ENCODE peak calls at places on chromosomes 5 and 9, in six cellular contexts. M is heart left ventricle, A is ovary, V is transverse colon, L is thyroid gland, F is spleen. D is an unnamed sample.

GRCh38 chr9:99085949-99086948 is 18.7 kb upstream of the TGFBR1 start:
- DNase-seq in M (no peak), A (no peak), V (no peak), L (no peak), F (no peak), D (no peak)

GRCh38 chr5:81717815-81718214 is 33.1 kb downstream of the SSBP2 start:
- DNase-seq in M (no peak), A (no peak), V (no peak), L (no peak), F (no peak), D (no peak)

GRCh38 chr5:76771705-76772405 is 47.0 kb upstream of the F2RL1 start:
- DNase-seq in M (no peak), A (no peak), V (no peak), L (no peak), F (no peak), D (no peak)

GRCh38 chr9:112334319-112334828 is 955 bp upstream of the PTBP3 start:
- DNase-seq in M (no peak), A (no peak), V (peak; percentile 20), L (peak; percentile 27), F (no peak), D (no peak)

GRCh38 chr9:134585021-134585561 is 56.5 kb upstream of the COL5A1 start:
- DNase-seq in M (no peak), A (peak; percentile 25), V (no peak), L (no peak), F (no peak), D (peak; percentile 44)

GRCh38 chr5:98911221-98912040 is 17.4 kb downstream of the CHD1 start:
- DNase-seq in M (no peak), A (no peak), V (no peak), L (no peak), F (no peak), D (no peak)

GRCh38 chr9:31140316-31140715 is 1244.1 kb upstream of the ACO1 start:
- DNase-seq in M (no peak), A (no peak), V (no peak), L (no peak), F (no peak), D (no peak)

GRCh38 chr5:120769291-120769872 is 305.3 kb downstream of the PRR16 start:
- DNase-seq in M (no peak), A (no peak), V (no peak), L (no peak), F (no peak), D (no peak)

GRCh38 chr5:77239126-77239741 is 28.8 kb downstream of the PDE8B start:
- DNase-seq in M (no peak), A (no peak), V (no peak), L (no peak), F (no peak), D (no peak)

GRCh38 chr9:101176384-101176783 is 147.9 kb downstream of the PLPPR1 start:
- DNase-seq in M (no peak), A (no peak), V (no peak), L (no peak), F (no peak), D (no peak)

GRCh38 chr5:37850128-37850865 is 10.5 kb upstream of the GDNF start:
- DNase-seq in M (no peak), A (no peak), V (no peak), L (no peak), F (no peak), D (no peak)

GRCh38 chr9:7735311-7735710 is 64.3 kb downstream of the DMAC1 start:
- DNase-seq in M (no peak), A (no peak), V (no peak), L (no peak), F (no peak), D (no peak)

GRCh38 chr5:167759411-167759821 is 532.0 kb upstream of the WWC1 start:
- DNase-seq in M (no peak), A (no peak), V (no peak), L (no peak), F (no peak), D (no peak)

GRCh38 chr9:92728831-92729734 is 35.5 kb downstream of the BICD2 start:
- DNase-seq in M (no peak), A (no peak), V (peak; percentile 52), L (no peak), F (peak; percentile 87), D (peak; percentile 39)

GRCh38 chr5:68504306-68504705 is 288.8 kb downstream of the PIK3R1 start:
- DNase-seq in M (no peak), A (no peak), V (no peak), L (no peak), F (no peak), D (no peak)

GRCh38 chr9:12817702-12818101 is 42.9 kb downstream of the LURAP1L start:
- DNase-seq in M (peak; percentile 24), A (no peak), V (peak; percentile 82), L (peak; percentile 33), F (no peak), D (no peak)
- TF ChIP-seq POLR2A in M (no peak), A (no peak), V (peak; percentile 50), L (no peak), F (no peak), D (no peak)

GRCh38 chr5:43313854-43314457 is 744 bp upstream of the HMGCS1 start:
- DNase-seq in M (no peak), A (no peak), V (no peak), L (peak; percentile 18), F (no peak), D (peak; percentile 22)
- H3K4me1 ChIP-seq in M (peaks cover 5% of the 10 kb centered on the region), A (peaks cover 5% of the 10 kb centered on the region), V (peaks cover 9% of the 10 kb centered on the region), L (peaks cover 23% of the 10 kb centered on the region), F (peaks cover 20% of the 10 kb centered on the region), D (peaks cover 7% of the 10 kb centered on the region)

GRCh38 chr5:74638776-74639537 is 1.6 kb downstream of the ENC1 start:
- DNase-seq in M (no peak), A (no peak), V (no peak), L (no peak), F (no peak), D (no peak)

GRCh38 chr5:74641014-74641777 is 668 bp upstream of the ENC1 start:
- DNase-seq in M (peak; percentile 81), A (peak; percentile 82), V (peak; percentile 93), L (peak; percentile 65), F (peak; percentile 93), D (peak; percentile 65)

GRCh38 chr5:74639538-74640449 is 734 bp downstream of the ENC1 start:
- DNase-seq in M (peak; percentile 43), A (peak; percentile 66), V (peak; percentile 47), L (peak; percentile 52), F (no peak), D (peak; percentile 58)

GRCh38 chr5:74641778-74642542 is 1.4 kb upstream of the ENC1 start:
- DNase-seq in M (peak; percentile 34), A (peak; percentile 53), V (peak; percentile 52), L (peak; percentile 30), F (peak; percentile 86), D (peak; percentile 41)

GRCh38 chr5:74640450-74641013 is at the start of gene ENC1:
- DNase-seq in M (peak; percentile 90), A (peak; percentile 86), V (peak; percentile 87), L (peak; percentile 82), F (peak; percentile 99), D (peak; percentile 87)
- TF ChIP-seq POLR2A in M (no peak), A (peak; percentile 26), V (peak; percentile 90), L (peak; percentile 71), F (peak; percentile 79), D (peak; percentile 72)

DNA sequence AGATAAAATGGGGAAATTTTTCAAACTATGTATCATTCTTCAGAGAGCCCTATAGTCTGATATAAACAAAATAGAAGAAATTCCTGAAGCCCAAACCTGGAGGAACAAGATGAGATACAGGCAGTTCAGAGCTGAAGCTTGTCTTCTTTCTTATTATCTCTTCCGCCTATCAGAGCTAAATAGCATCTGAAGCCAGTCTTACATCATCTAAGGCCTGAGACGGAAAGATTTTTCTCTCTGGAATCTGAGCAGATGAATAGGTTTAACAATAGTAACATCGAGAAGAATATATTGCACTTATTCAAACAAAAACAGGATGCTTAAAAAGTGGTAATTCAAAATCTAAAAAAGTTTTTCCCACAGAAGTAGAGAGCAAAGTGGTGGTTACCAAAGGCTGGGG is 59.8 kb downstream of the LPAR1 start:
- DNase-seq in M (no peak), A (no peak), V (no peak), L (no peak), F (no peak), D (no peak)
- H3K4me1 ChIP-seq in M (no peaks in the 10 kb centered on the region), A (peaks cover 4% of the 10 kb centered on the region), V (peaks cover 10% of the 10 kb centered on the region), L (peaks cover 8% of the 10 kb centered on the region), F (peaks cover 14% of the 10 kb centered on the region), D (peaks cover 24% of the 10 kb centered on the region)

GRCh38 chr9:130328349-130328801 is 62.8 kb downstream of the HMCN2 start:
- DNase-seq in M (peak; percentile 66), A (no peak), V (peak; percentile 56), L (no peak), F (no peak), D (no peak)
- TF ChIP-seq POLR2A in M (no peak), A (no peak), V (no peak), L (no peak), F (no peak), D (no peak)

GRCh38 chr9:113519401-113520108 is 56.0 kb downstream of the RGS3 start:
- DNase-seq in M (no peak), A (no peak), V (peak; percentile 54), L (no peak), F (no peak), D (no peak)
- H3K4me1 ChIP-seq in M (peaks cover 30% of the 10 kb centered on the region), A (peaks cover 11% of the 10 kb centered on the region), V (peaks cover 35% of the 10 kb centered on the region), L (peaks cover 68% of the 10 kb centered on the region), F (peaks cover 94% of the 10 kb centered on the region), D (peaks cover 18% of the 10 kb centered on the region)

DNA sequence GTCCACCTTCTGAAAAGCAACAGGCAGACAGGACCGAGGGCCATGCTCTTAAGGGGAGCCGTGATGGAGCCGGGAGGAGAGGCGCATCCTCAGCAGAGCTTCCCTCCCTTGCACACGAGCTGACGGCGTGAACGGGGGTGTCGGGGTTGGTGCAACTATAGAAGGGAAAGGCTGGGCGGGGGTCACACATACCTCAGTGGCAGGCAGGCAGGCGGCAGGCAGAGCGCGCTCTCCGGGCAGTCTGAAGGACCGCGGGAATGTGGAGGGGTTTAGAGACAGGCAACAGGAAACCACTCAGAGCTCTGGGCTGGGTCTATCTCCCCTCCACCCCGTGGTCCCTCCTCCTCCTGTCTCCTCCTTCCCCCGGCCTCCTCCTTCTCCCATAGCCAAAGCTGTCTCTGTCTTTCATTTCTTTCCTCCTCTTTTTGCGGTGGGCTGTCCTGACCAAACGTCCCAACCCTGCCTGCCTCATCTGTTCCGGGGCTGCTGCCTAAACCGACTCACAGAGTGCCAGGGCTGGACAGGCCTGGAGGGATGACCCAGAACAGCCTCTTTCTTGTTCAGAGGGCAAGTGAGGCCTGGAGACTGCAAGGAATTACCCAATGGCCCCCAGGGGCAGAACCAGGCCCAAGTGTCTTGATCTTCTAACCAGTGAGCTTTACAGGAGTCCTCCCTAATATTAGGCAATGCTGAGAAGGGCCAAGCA is at the start of gene SPARC:
- DNase-seq in M (peak; percentile 82), A (peak; percentile 84), V (peak; percentile 56), L (peak; percentile 86), F (no peak), D (peak; percentile 92)
- TF ChIP-seq POLR2A in M (no peak), A (peak; percentile 81), V (peak; percentile 85), L (peak; percentile 95), F (peak; percentile 56), D (peak; percentile 97)